ENCODE peak calls at places on chromosomes 4 and X, in ten cellular contexts. W is MM.1S; I is HCT116; C is tibial artery; F is PC-3; J is colonic mucosa; X is lower lobe of right lung; U is breast epithelium; N is ovary; Y is CD8-positive, alpha-beta memory T cell. V is an unnamed sample.

GRCh38 chrX:110414273-110414672 is 55.6 kb downstream of the RTL9 start:
- DNase-seq in C (no peak), F (no peak), W (peak; percentile 27), J (no peak), X (no peak), I (no peak), Y (no peak), U (no peak), N (no peak), V (no peak)

GRCh38 chrX:19063030-19063429 is 59.2 kb downstream of the ADGRG2 start:
- DNase-seq in X (no peak), F (peak; percentile 48), I (no peak), N (no peak), Y (no peak), C (no peak), J (no peak), W (no peak), U (no peak), V (no peak)

GRCh38 chrX:46722742-46723568 is 36.0 kb downstream of the SLC9A7 start:
- DNase-seq in Y (no peak), U (no peak), F (peak; percentile 29), I (no peak), J (no peak), X (no peak), C (no peak), N (no peak), W (no peak), V (peak; percentile 1)

GRCh38 chrX:79081895-79082512 is 62.5 kb upstream of the GPR174 start:
- DNase-seq in X (no peak), C (no peak), W (peak; percentile 50), F (peak; percentile 64), Y (peak; percentile 46), N (no peak), I (no peak), U (no peak), J (peak; percentile 19), V (peak; percentile 8)

GRCh38 chr4:64705989-64706388 is 296.7 kb upstream of the TECRL start:
- DNase-seq in F (no peak), C (no peak), J (no peak), U (no peak), N (no peak), I (no peak), W (no peak), Y (no peak), X (no peak), V (no peak)

GRCh38 chr4:1235381-1236102 is 13.4 kb downstream of the CTBP1 start:
- DNase-seq in U (no peak), W (no peak), Y (peak; percentile 42), F (no peak), I (no peak), J (no peak), N (peak; percentile 20), C (peak; percentile 9), X (no peak), V (no peak)

GRCh38 chrX:137482136-137482535 is 83.8 kb upstream of the ZIC3 start:
- DNase-seq in U (no peak), N (no peak), W (no peak), F (no peak), X (no peak), J (no peak), Y (no peak), I (no peak), C (no peak), V (no peak)

GRCh38 chr4:46934731-46935130 is 25.7 kb upstream of the COX7B2 start:
- DNase-seq in I (no peak), U (no peak), F (no peak), Y (no peak), C (no peak), X (no peak), N (no peak), W (no peak), J (peak; percentile 23), V (no peak)

GRCh38 chr4:183783933-183784622 is 121.0 kb upstream of the STOX2 start:
- DNase-seq in X (no peak), J (peak; percentile 18), C (peak; percentile 50), N (no peak), I (no peak), Y (no peak), U (no peak), W (no peak), F (peak; percentile 13), V (no peak)

GRCh38 chr4:69617083-69617694 is 22.3 kb downstream of the UGT2A2 start:
- DNase-seq in W (peak; percentile 66), C (no peak), J (no peak), U (no peak), I (peak; percentile 47), N (no peak), Y (no peak), X (no peak), F (peak; percentile 76), V (peak; percentile 15)

GRCh38 chr4:107866726-107867125 is 42.0 kb downstream of the SGMS2 start:
- DNase-seq in J (no peak), I (no peak), W (no peak), U (no peak), F (no peak), N (no peak), Y (no peak), X (no peak), C (no peak), V (no peak)

GRCh38 chrX:139816204-139816603 is 108.2 kb upstream of the MCF2 start:
- DNase-seq in I (no peak), J (no peak), X (no peak), W (no peak), C (no peak), N (no peak), F (no peak), U (no peak), Y (no peak), V (no peak)

GRCh38 chr4:7327341-7327885 is 107.3 kb downstream of the PSAPL1 start:
- DNase-seq in J (no peak), F (no peak), U (no peak), I (no peak), Y (peak; percentile 39), C (no peak), N (no peak), X (peak; percentile 30), W (no peak), V (peak; percentile 35)

GRCh38 chrX:99348256-99348655 is 1061.8 kb downstream of the PCDH19 start:
- DNase-seq in Y (no peak), W (no peak), N (no peak), C (no peak), F (no peak), X (no peak), J (no peak), U (no peak), I (no peak), V (no peak)

GRCh38 chr4:80360900-80361299 is 25.4 kb downstream of the CFAP299 start:
- DNase-seq in X (no peak), U (no peak), Y (no peak), N (no peak), F (peak; percentile 19), W (no peak), I (no peak), C (no peak), J (no peak), V (no peak)

GRCh38 chrX:119790977-119791436 is 423 bp downstream of the RPL39 start:
- DNase-seq in I (no peak), Y (peak; percentile 61), J (peak; percentile 29), N (peak; percentile 33), F (peak; percentile 12), U (peak; percentile 18), C (peak; percentile 23), W (peak; percentile 30), X (no peak), V (peak; percentile 62)

GRCh38 chrX:40094041-40094899 is 3.5 kb downstream of the BCOR start:
- DNase-seq in N (no peak), U (no peak), F (peak; percentile 43), X (peak; percentile 62), Y (no peak), C (no peak), I (no peak), J (peak; percentile 61), W (peak; percentile 47), V (peak; percentile 62)

GRCh38 chr4:185998791-185999190 is 70.2 kb upstream of the TLR3 start:
- DNase-seq in J (no peak), W (no peak), F (no peak), C (no peak), I (no peak), U (no peak), X (no peak), Y (no peak), N (no peak), V (no peak)

GRCh38 chr4:181662383-181662782 is 580.8 kb upstream of the TENM3 start:
- DNase-seq in N (no peak), J (no peak), C (no peak), X (no peak), Y (no peak), U (no peak), F (no peak), W (no peak), I (no peak), V (peak; percentile 8)

GRCh38 chr4:10093273-10093621 is 23.4 kb downstream of the WDR1 start:
- DNase-seq in W (no peak), I (no peak), Y (no peak), N (no peak), F (no peak), U (no peak), J (no peak), X (no peak), C (no peak), V (no peak)
- H3K27ac ChIP-seq in W (no peak overlapping the region), I (no peak overlapping the region), Y (peak overlapping the region; percentile 26), N (peak overlapping the region; percentile 16), F (no peak overlapping the region), U (peak overlapping the region; percentile 64), J (no peak overlapping the region), X (peak overlapping the region; percentile 78), C (peak overlapping the region; percentile 61), V (no peak overlapping the region)

GRCh38 chr4:15779336-15779735 is 1.2 kb downstream of the CD38 start:
- DNase-seq in U (no peak), J (peak; percentile 56), W (no peak), F (peak; percentile 52), I (no peak), N (no peak), C (peak; percentile 83), X (peak; percentile 61), Y (no peak), V (no peak)
- H3K27me3 ChIP-seq in U (peaks cover 7% of the 10 kb centered on the region), J (no peaks in the 10 kb centered on the region), W (peaks cover 32% of the 10 kb centered on the region), F (no peaks in the 10 kb centered on the region), I (peaks cover 6% of the 10 kb centered on the region), N (no peaks in the 10 kb centered on the region), C (no peaks in the 10 kb centered on the region), X (no peaks in the 10 kb centered on the region), Y (no peaks in the 10 kb centered on the region), V (no peaks in the 10 kb centered on the region)

GRCh38 chr4:71634364-71634763 is 149.5 kb downstream of the GC start:
- DNase-seq in I (no peak), W (no peak), C (no peak), N (no peak), F (no peak), U (no peak), Y (no peak), J (no peak), X (no peak), V (no peak)
- H3K4me3 ChIP-seq in I (no peak overlapping the region), W (no peak overlapping the region), C (no peak overlapping the region), N (no peak overlapping the region), F (no peak overlapping the region), U (no peak overlapping the region), Y (no peak overlapping the region), J (no peak overlapping the region), X (no peak overlapping the region), V (no peak overlapping the region)

DNA sequence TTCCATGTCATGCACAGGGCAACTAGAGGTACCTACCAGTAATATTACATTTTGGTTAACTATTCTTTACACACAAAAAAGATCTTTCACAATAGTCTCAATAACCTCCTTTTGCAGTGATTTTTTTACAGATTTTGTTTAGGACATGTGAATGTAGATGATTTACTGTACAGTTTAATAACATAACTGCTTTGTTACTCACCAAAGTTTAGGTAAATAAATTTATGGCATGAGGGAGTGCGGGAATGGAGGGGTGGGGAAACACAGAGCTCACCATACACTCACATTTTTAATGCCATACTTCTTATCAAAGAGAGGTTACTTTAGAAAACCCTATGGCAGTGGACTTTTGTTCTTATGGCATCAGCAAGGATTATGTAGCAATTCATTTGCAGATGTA is 93.1 kb upstream of the TEX13A start:
- DNase-seq in F (peak; percentile 81), J (no peak), I (no peak), U (no peak), C (no peak), Y (no peak), N (no peak), W (no peak), X (no peak), V (no peak)
- H3K27ac ChIP-seq in F (peak overlapping the region; percentile 95), J (no peak overlapping the region), I (no peak overlapping the region), U (no peak overlapping the region), C (no peak overlapping the region), Y (no peak overlapping the region), N (no peak overlapping the region), W (no peak overlapping the region), X (no peak overlapping the region), V (no peak overlapping the region)

V was measured in SJCRH30.